ENCODE peak calls at places on chromosome 16, in nine cellular contexts. S is fibroblast of mammary gland; Z is transverse colon; W is GM12865; V is IMR-90; U is lung; R is endothelial cell; K is heart left ventricle; Y is CD8-positive, alpha-beta T cell. G is an unnamed sample.

GRCh38 chr16:10561425-10561824 is 19.0 kb downstream of the EMP2 start:
- DNase-seq in U (no peak), Y (no peak), W (no peak), Z (no peak), V (no peak), K (no peak), R (no peak), S (no peak), G (no peak)

GRCh38 chr16:9016824-9017223 is 53.1 kb upstream of the USP7 start:
- DNase-seq in R (no peak), K (no peak), W (no peak), V (no peak), Y (no peak), S (no peak), Z (no peak), U (no peak), G (no peak)

GRCh38 chr16:6602401-6602800 is 730.2 kb upstream of the RBFOX1 start:
- DNase-seq in K (no peak), S (no peak), V (no peak), Z (no peak), U (no peak), W (no peak), R (no peak), Y (no peak), G (no peak)

GRCh38 chr16:637081-638018 is 1.2 kb upstream of the METTL26 start:
- DNase-seq in W (peak), Z (peak), V (peak), R (peak), K (peak), S (peak), U (peak), Y (peak), G (peak)

GRCh38 chr16:84360170-84360569 is 8.2 kb upstream of the ATP2C2 start:
- DNase-seq in R (no peak), K (no peak), S (no peak), W (no peak), U (no peak), Y (no peak), V (peak), Z (no peak), G (no peak)

GRCh38 chr16:72286936-72287620 is 115.1 kb upstream of the PMFBP1 start:
- DNase-seq in K (no peak), S (peak), R (no peak), W (no peak), U (no peak), Z (no peak), V (no peak), Y (no peak), G (no peak)

GRCh38 chr16:84349852-84350565 is 18.3 kb upstream of the ATP2C2 start:
- DNase-seq in Y (no peak), S (no peak), R (no peak), U (no peak), W (no peak), V (no peak), K (no peak), Z (peak), G (no peak)

GRCh38 chr16:80924372-80924978 is 82.2 kb downstream of the CMC2 start:
- DNase-seq in V (peak), S (peak), W (peak), R (peak), U (no peak), K (no peak), Z (peak), Y (no peak), G (no peak)

GRCh38 chr16:68644715-68645493 is at the start of gene CDH3:
- DNase-seq in S (no peak), W (no peak), Y (no peak), Z (peak), R (peak), K (no peak), V (no peak), U (peak), G (peak)

GRCh38 chr16:30949655-30950515 is 1.0 kb downstream of the ORAI3 start:
- DNase-seq in V (peak), Y (no peak), U (peak), S (peak), W (peak), K (peak), Z (peak), R (peak), G (no peak)

GRCh38 chr16:3841729-3842508 is 38.6 kb downstream of the CREBBP start:
- DNase-seq in K (no peak), S (no peak), Z (no peak), U (no peak), W (no peak), R (no peak), V (no peak), Y (no peak), G (no peak)

GRCh38 chr16:2143874-2144485 is 4.4 kb upstream of the RAB26 start:
- DNase-seq in Z (no peak), R (no peak), U (no peak), V (no peak), Y (no peak), W (no peak), K (no peak), S (no peak), G (no peak)

GRCh38 chr16:10172848-10173655 is 9.2 kb downstream of the GRIN2A start:
- DNase-seq in Y (no peak), U (no peak), Z (no peak), S (peak), V (no peak), K (no peak), R (no peak), W (peak), G (no peak)

GRCh38 chr16:648071-648785 is 937 bp upstream of the WDR90 start:
- DNase-seq in Y (no peak), V (no peak), K (no peak), U (no peak), Z (peak), S (no peak), R (no peak), W (peak), G (no peak)

GRCh38 chr16:48862087-48862532 is 252.1 kb upstream of the N4BP1 start:
- DNase-seq in W (no peak), Z (peak), U (no peak), R (no peak), S (peak), Y (no peak), K (no peak), V (peak), G (no peak)

GRCh38 chr16:84665843-84666242 is 17.5 kb downstream of the KLHL36 start:
- DNase-seq in Y (no peak), K (no peak), S (no peak), U (no peak), V (no peak), Z (no peak), R (no peak), W (no peak), G (no peak)

GRCh38 chr16:1014771-1015495 is 33.4 kb downstream of the SOX8 start:
- DNase-seq in Y (no peak), V (no peak), U (no peak), K (peak), Z (no peak), R (no peak), S (no peak), W (no peak), G (no peak)

DNA sequence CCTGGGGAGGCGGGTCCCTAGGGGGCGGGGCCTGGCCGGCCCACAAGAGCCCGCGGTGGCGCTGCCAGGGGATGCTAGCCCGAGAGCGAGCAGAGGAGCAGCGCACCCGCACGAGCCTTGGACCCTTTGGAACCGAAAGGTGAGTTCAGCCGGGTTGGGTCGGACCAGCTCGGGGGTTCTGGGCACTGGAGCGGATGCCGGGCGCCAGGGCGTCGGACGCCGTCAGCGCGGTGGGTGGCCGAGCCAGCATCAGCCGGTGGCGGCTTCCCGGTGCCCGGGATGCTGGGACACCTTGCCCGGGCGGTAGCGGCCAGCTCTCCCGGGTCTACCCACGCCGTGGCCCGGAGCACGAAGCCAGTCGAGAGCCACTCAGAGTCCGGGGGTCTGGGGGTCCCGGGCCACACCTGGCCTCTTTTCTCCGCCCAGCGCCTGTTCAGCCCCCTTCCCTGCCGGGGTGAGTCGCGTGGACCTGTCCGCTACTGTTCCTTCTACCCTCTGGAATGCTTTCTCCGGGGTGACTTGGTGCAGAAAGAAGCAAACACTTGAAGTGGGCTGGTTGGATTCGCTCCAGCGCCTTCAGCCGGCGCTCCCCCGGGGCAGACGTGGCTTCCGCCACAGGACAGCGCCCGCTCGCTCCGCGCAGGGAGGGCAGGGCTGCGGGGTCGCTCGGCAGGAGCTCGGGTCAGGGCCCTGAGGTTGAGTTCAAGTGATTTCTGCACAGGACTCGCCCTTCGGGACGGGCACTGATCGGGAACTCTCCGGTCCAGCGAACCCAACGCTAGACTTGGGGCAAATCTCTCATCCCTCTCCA is at the start of gene SCNN1G:
- DNase-seq in K (no peak), V (no peak), R (peak), W (peak), U (peak), S (no peak), Y (no peak), Z (peak), G (no peak)
- TF ChIP-seq CTCF in K (peak), V (no peak), R (peak), W (no peak), U (no peak), S (no peak), Y (peak), Z (no peak), G (peak)

GRCh38 chr16:89357055-89357454 is 133.3 kb downstream of the ANKRD11 start:
- DNase-seq in V (no peak), S (no peak), U (no peak), K (no peak), Y (no peak), W (no peak), Z (no peak), R (no peak), G (no peak)
- TF ChIP-seq CTCF in V (no peak), S (no peak), U (no peak), K (no peak), Y (no peak), W (no peak), Z (no peak), R (no peak), G (no peak)

GRCh38 chr16:67226804-67227566 is at the start of gene TMEM208:
- DNase-seq in Z (peak), K (peak), U (peak), W (peak), S (peak), Y (peak), R (peak), V (peak), G (peak)
- TF ChIP-seq CTCF in Z (no peak), K (no peak), U (peak), W (peak), S (no peak), Y (no peak), R (no peak), V (peak), G (peak)

GRCh38 chr16:88058817-88059216 is 107.6 kb downstream of the BANP start:
- DNase-seq in K (no peak), V (no peak), Y (no peak), Z (no peak), R (no peak), W (no peak), U (no peak), S (no peak), G (no peak)

GRCh38 chr16:88059701-88060386 is 108.6 kb downstream of the BANP start:
- DNase-seq in V (no peak), R (no peak), S (no peak), Z (no peak), K (no peak), U (no peak), W (no peak), Y (no peak), G (no peak)

GRCh38 chr16:88061346-88062110 is 110.3 kb downstream of the BANP start:
- DNase-seq in U (no peak), S (no peak), R (no peak), W (no peak), V (no peak), Z (no peak), Y (no peak), K (no peak), G (no peak)

GRCh38 chr16:88062341-88062861 is 111.2 kb downstream of the BANP start:
- DNase-seq in S (peak), Y (no peak), W (no peak), Z (no peak), V (peak), K (no peak), R (no peak), U (no peak), G (no peak)

GRCh38 chr16:88060524-88061219 is 109.4 kb downstream of the BANP start:
- DNase-seq in Y (no peak), U (no peak), V (no peak), Z (no peak), K (no peak), W (no peak), R (no peak), S (no peak), G (no peak)
- TF ChIP-seq CTCF in Y (no peak), U (no peak), V (no peak), Z (no peak), K (no peak), W (no peak), R (no peak), S (no peak), G (peak)

DNA sequence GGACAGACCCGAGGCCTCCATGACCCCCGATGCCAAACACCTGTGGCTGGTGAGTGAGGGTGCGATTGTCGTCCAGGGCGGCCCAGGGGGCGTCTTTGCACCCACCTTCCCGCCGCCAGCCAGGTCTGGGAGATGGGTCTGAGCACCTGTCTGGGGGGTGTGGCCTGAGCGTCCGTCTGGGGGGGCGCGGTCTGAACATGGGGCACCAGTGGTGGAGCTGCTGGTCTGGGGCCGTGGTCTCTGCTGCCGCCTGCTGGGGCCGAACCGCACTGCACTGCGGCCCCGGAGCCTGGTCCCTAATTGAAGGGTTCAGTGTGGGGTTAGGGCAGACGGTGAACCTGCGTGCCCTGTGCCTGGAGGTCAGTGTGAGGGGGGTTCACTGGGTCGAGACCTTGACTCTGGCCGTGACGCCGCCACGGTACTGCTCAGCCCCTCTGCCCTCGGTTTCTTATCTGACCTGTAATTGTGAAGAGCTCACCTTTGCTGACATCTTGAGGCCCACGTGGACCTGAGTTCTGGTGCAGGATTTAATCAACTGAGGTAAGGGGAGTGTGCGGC is 12.6 kb upstream of the TCF25 start:
- DNase-seq in Y (peak), R (peak), S (peak), Z (peak), W (peak), V (peak), U (peak), K (peak), G (peak)
- TF ChIP-seq CTCF in Y (peak), R (peak), S (peak), Z (peak), W (peak), V (peak), U (peak), K (peak), G (peak)